ENCODE peak calls at places on chromosomes 3 and 15, in nine cellular contexts. One of them, this sample, is unnamed.

GRCh38 chr15:76994001-76994400 is 925 bp upstream of the PSTPIP1 start:
- DNase-seq in prostate gland: no peak
- DNase-seq in A549: peak; percentile 43
- DNase-seq in NB4: peak; percentile 82
- DNase-seq in IMR-90: no peak
- DNase-seq in HepG2: no peak
- DNase-seq in heart left ventricle: peak; percentile 46
- DNase-seq in sigmoid colon: peak; percentile 67
- DNase-seq in tibial nerve: no peak
- DNase-seq in this sample: peak; percentile 44

GRCh38 chr3:141686477-141687280 is 51.4 kb upstream of the RNF7 start:
- DNase-seq in prostate gland: peak; percentile 8
- DNase-seq in A549: peak; percentile 4
- DNase-seq in NB4: no peak
- DNase-seq in IMR-90: peak; percentile 72
- DNase-seq in HepG2: peak; percentile 46
- DNase-seq in heart left ventricle: peak; percentile 73
- DNase-seq in sigmoid colon: peak; percentile 76
- DNase-seq in tibial nerve: peak; percentile 45
- DNase-seq in this sample: peak; percentile 80

GRCh38 chr3:126886217-126886616 is 96.7 kb upstream of the PLXNA1 start:
- DNase-seq in prostate gland: no peak
- DNase-seq in A549: no peak
- DNase-seq in NB4: no peak
- DNase-seq in IMR-90: peak; percentile 36
- DNase-seq in HepG2: no peak
- DNase-seq in heart left ventricle: no peak
- DNase-seq in sigmoid colon: no peak
- DNase-seq in tibial nerve: no peak
- DNase-seq in this sample: no peak

GRCh38 chr15:95626501-95627361 is 703.8 kb upstream of the NR2F2 start:
- DNase-seq in prostate gland: no peak
- DNase-seq in A549: no peak
- DNase-seq in NB4: no peak
- DNase-seq in IMR-90: peak; percentile 20
- DNase-seq in HepG2: no peak
- DNase-seq in heart left ventricle: no peak
- DNase-seq in sigmoid colon: no peak
- DNase-seq in tibial nerve: no peak
- DNase-seq in this sample: no peak

GRCh38 chr3:69161587-69162196 is 39.3 kb upstream of the LMOD3 start:
- DNase-seq in prostate gland: peak; percentile 22
- DNase-seq in A549: peak; percentile 42
- DNase-seq in NB4: peak; percentile 53
- DNase-seq in IMR-90: peak; percentile 53
- DNase-seq in HepG2: peak; percentile 43
- DNase-seq in heart left ventricle: no peak
- DNase-seq in sigmoid colon: no peak
- DNase-seq in tibial nerve: peak; percentile 40
- DNase-seq in this sample: no peak

GRCh38 chr3:182620715-182621434 is 172.4 kb upstream of the ATP11B start:
- DNase-seq in prostate gland: no peak
- DNase-seq in A549: no peak
- DNase-seq in NB4: no peak
- DNase-seq in IMR-90: no peak
- DNase-seq in HepG2: no peak
- DNase-seq in heart left ventricle: no peak
- DNase-seq in sigmoid colon: no peak
- DNase-seq in tibial nerve: no peak
- DNase-seq in this sample: no peak

GRCh38 chr3:138082085-138082991 is 33.1 kb downstream of the DZIP1L start:
- DNase-seq in prostate gland: peak; percentile 16
- DNase-seq in A549: peak; percentile 70
- DNase-seq in NB4: peak; percentile 33
- DNase-seq in IMR-90: peak; percentile 93
- DNase-seq in HepG2: peak; percentile 22
- DNase-seq in heart left ventricle: no peak
- DNase-seq in sigmoid colon: no peak
- DNase-seq in tibial nerve: no peak
- DNase-seq in this sample: peak; percentile 31

GRCh38 chr15:58518626-58519025 is 86.8 kb downstream of the LIPC start:
- DNase-seq in prostate gland: no peak
- DNase-seq in A549: no peak
- DNase-seq in NB4: peak; percentile 11
- DNase-seq in IMR-90: no peak
- DNase-seq in HepG2: no peak
- DNase-seq in heart left ventricle: no peak
- DNase-seq in sigmoid colon: no peak
- DNase-seq in tibial nerve: no peak
- DNase-seq in this sample: no peak

GRCh38 chr3:114299421-114299820 is 5.6 kb downstream of the TIGIT start:
- DNase-seq in prostate gland: no peak
- DNase-seq in A549: peak; percentile 58
- DNase-seq in NB4: peak; percentile 35
- DNase-seq in IMR-90: no peak
- DNase-seq in HepG2: peak; percentile 40
- DNase-seq in heart left ventricle: no peak
- DNase-seq in sigmoid colon: no peak
- DNase-seq in tibial nerve: no peak
- DNase-seq in this sample: peak; percentile 37

GRCh38 chr3:130925628-130926027 is 31.7 kb downstream of the ATP2C1 start:
- DNase-seq in prostate gland: no peak
- DNase-seq in A549: peak; percentile 28
- DNase-seq in NB4: peak; percentile 93
- DNase-seq in IMR-90: no peak
- DNase-seq in HepG2: no peak
- DNase-seq in heart left ventricle: no peak
- DNase-seq in sigmoid colon: no peak
- DNase-seq in tibial nerve: no peak
- DNase-seq in this sample: no peak

GRCh38 chr15:76339302-76340197 is 3.0 kb downstream of the ISL2 start:
- DNase-seq in prostate gland: no peak
- DNase-seq in A549: no peak
- DNase-seq in NB4: no peak
- DNase-seq in IMR-90: no peak
- DNase-seq in HepG2: no peak
- DNase-seq in heart left ventricle: no peak
- DNase-seq in sigmoid colon: no peak
- DNase-seq in tibial nerve: no peak
- DNase-seq in this sample: no peak

GRCh38 chr15:55289573-55290360 is at the start of gene RAB27A:
- DNase-seq in prostate gland: peak; percentile 73
- DNase-seq in A549: peak; percentile 77
- DNase-seq in NB4: peak; percentile 82
- DNase-seq in IMR-90: peak; percentile 16
- DNase-seq in HepG2: peak; percentile 64
- DNase-seq in heart left ventricle: peak; percentile 71
- DNase-seq in sigmoid colon: peak; percentile 85
- DNase-seq in tibial nerve: peak; percentile 31
- DNase-seq in this sample: peak; percentile 57
- TF ChIP-seq POLR2A in prostate gland: peak; percentile 57
- TF ChIP-seq POLR2A in A549: peak; percentile 19
- TF ChIP-seq POLR2A in NB4: peak; percentile 34
- TF ChIP-seq POLR2A in IMR-90: peak; percentile 32
- TF ChIP-seq POLR2A in HepG2: peak; percentile 26
- TF ChIP-seq POLR2A in heart left ventricle: peak; percentile 20
- TF ChIP-seq POLR2A in sigmoid colon: no peak
- TF ChIP-seq POLR2A in tibial nerve: no peak
- TF ChIP-seq POLR2A in this sample: peak; percentile 32

DNA sequence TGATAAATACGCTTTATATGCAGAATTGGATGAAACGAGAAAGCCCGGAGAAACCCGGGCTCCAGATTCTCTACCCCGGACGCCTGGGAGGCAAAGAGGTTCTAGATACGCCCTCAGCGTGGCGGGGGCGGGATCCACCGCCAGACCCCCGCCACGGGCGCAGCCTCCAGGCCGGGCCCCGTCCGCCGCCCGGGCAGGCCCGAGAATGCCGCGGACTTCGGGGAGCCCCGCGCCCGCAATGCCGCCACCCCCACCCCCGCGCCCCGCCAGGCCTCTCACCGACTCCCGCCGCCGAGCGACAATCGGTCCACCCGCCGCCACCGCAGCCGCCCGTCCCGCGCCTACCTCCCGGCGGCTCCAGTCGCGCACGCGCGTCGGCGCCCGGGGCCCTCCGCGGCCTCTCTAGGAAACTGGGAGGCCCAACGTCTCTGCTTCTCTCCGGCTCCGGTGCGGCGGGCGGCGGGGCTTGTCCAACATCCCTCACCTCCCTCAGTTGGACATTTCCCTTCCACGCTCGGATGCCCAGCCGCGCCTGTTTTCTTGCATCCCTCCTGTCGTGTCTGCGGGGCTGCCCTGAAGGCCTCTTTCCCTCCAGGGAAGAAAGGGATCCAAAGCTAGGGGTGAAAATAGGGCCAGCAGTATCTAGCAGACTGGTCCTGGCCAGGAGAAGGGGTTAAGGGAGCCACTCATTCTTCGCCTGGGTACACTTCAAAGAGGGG is at the start of gene ZNF445:
- DNase-seq in prostate gland: peak; percentile 69
- DNase-seq in A549: peak; percentile 80
- DNase-seq in NB4: peak; percentile 85
- DNase-seq in IMR-90: peak; percentile 74
- DNase-seq in HepG2: peak; percentile 67
- DNase-seq in heart left ventricle: peak; percentile 85
- DNase-seq in sigmoid colon: peak; percentile 88
- DNase-seq in tibial nerve: peak; percentile 30
- DNase-seq in this sample: peak; percentile 74
- TF ChIP-seq POLR2A in prostate gland: peak; percentile 38
- TF ChIP-seq POLR2A in A549: peak; percentile 57
- TF ChIP-seq POLR2A in NB4: peak; percentile 66
- TF ChIP-seq POLR2A in IMR-90: peak; percentile 65
- TF ChIP-seq POLR2A in HepG2: peak; percentile 60
- TF ChIP-seq POLR2A in heart left ventricle: peak; percentile 39
- TF ChIP-seq POLR2A in sigmoid colon: no peak
- TF ChIP-seq POLR2A in tibial nerve: no peak
- TF ChIP-seq POLR2A in this sample: peak; percentile 69

DNA sequence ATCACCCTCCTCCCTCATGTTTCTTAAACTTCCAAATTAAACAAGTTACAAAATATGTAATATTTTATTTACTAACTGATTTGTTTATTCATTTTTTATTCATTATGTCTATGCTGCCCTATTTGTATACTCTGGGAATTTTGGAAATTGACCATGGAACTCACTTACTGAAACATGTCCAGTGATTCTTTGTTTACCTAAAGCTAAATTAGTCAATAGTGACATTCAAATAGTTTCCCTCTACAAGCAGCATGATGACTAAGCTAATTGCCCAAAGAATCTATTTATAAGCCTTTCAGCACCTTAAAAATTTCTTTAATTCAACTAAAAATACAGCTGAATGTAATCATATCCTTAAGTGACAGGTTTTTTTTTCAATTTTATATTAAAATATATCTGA is 437.7 kb downstream of the SI start:
- DNase-seq in prostate gland: no peak
- DNase-seq in A549: no peak
- DNase-seq in NB4: no peak
- DNase-seq in IMR-90: no peak
- DNase-seq in HepG2: no peak
- DNase-seq in heart left ventricle: no peak
- DNase-seq in sigmoid colon: no peak
- DNase-seq in tibial nerve: no peak
- DNase-seq in this sample: no peak
- TF ChIP-seq POLR2A in prostate gland: no peak
- TF ChIP-seq POLR2A in A549: no peak
- TF ChIP-seq POLR2A in NB4: no peak
- TF ChIP-seq POLR2A in IMR-90: no peak
- TF ChIP-seq POLR2A in HepG2: no peak
- TF ChIP-seq POLR2A in heart left ventricle: no peak
- TF ChIP-seq POLR2A in sigmoid colon: no peak
- TF ChIP-seq POLR2A in tibial nerve: no peak
- TF ChIP-seq POLR2A in this sample: no peak

GRCh38 chr3:81097894-81098293 is 663.6 kb downstream of the GBE1 start:
- DNase-seq in prostate gland: no peak
- DNase-seq in A549: no peak
- DNase-seq in NB4: no peak
- DNase-seq in IMR-90: no peak
- DNase-seq in HepG2: no peak
- DNase-seq in heart left ventricle: no peak
- DNase-seq in sigmoid colon: no peak
- DNase-seq in tibial nerve: no peak
- DNase-seq in this sample: no peak
- TF ChIP-seq POLR2A in prostate gland: no peak
- TF ChIP-seq POLR2A in A549: no peak
- TF ChIP-seq POLR2A in NB4: no peak
- TF ChIP-seq POLR2A in IMR-90: no peak
- TF ChIP-seq POLR2A in HepG2: no peak
- TF ChIP-seq POLR2A in heart left ventricle: no peak
- TF ChIP-seq POLR2A in sigmoid colon: no peak
- TF ChIP-seq POLR2A in tibial nerve: no peak
- TF ChIP-seq POLR2A in this sample: no peak

DNA sequence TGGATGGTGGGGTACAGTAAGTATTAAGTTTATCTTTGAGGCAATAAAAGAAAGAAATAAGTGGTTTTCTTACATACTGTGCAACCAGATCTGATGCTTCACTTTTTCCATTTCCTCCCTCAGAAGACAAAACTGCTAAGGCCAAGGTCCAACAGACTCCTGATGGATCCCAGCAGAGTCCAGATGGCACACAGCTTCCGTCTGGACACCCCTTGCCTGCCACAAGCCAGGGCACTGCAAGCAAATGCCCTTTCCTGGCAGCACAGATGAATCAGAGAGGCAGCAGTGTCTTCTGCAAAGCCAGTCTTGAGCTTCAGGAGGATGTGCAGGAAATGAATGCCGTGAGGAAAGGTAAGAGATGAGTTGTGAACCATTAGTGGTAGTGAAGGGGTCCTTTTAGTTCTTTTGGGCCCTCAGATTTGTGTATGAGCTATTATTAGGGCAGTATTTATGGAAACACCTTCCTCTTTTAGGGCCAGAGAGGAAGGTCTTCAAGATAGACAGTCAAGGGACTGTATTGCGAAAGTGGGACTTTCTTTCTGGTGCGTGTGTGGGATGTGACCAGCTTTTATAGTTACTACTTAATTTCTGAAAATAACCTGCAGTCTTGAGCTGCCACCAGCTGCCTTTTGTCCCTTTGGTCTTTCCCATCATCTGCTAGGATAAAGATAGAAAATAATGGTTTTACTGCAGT is 4.6 kb downstream of the ALAS1 start:
- DNase-seq in prostate gland: no peak
- DNase-seq in A549: no peak
- DNase-seq in NB4: peak; percentile 91
- DNase-seq in IMR-90: no peak
- DNase-seq in HepG2: no peak
- DNase-seq in heart left ventricle: no peak
- DNase-seq in sigmoid colon: no peak
- DNase-seq in tibial nerve: no peak
- DNase-seq in this sample: no peak
- TF ChIP-seq POLR2A in prostate gland: no peak
- TF ChIP-seq POLR2A in A549: no peak
- TF ChIP-seq POLR2A in NB4: no peak
- TF ChIP-seq POLR2A in IMR-90: no peak
- TF ChIP-seq POLR2A in HepG2: no peak
- TF ChIP-seq POLR2A in heart left ventricle: no peak
- TF ChIP-seq POLR2A in sigmoid colon: no peak
- TF ChIP-seq POLR2A in tibial nerve: no peak
- TF ChIP-seq POLR2A in this sample: no peak

This sample was measured in H54.